ENCODE peak calls at places on chromosome 20, in seven cellular contexts. One of them, this sample, is unnamed.

GRCh38 chr20:54585222-54585621 is 109.8 kb downstream of the DOK5 start:
- DNase-seq in brain microvascular endothelial cell: no peak
- DNase-seq in IMR-90: no peak
- DNase-seq in transverse colon: no peak
- DNase-seq in stomach: no peak
- DNase-seq in neural progenitor cell: no peak
- DNase-seq in tibial artery: no peak
- DNase-seq in this sample: no peak

GRCh38 chr20:33584976-33585375 is 77.2 kb upstream of the C20orf144 start:
- DNase-seq in brain microvascular endothelial cell: no peak
- DNase-seq in IMR-90: no peak
- DNase-seq in transverse colon: no peak
- DNase-seq in stomach: no peak
- DNase-seq in neural progenitor cell: no peak
- DNase-seq in tibial artery: no peak
- DNase-seq in this sample: no peak

GRCh38 chr20:31652917-31653385 is 15.2 kb downstream of the COX4I2 start:
- DNase-seq in brain microvascular endothelial cell: no peak
- DNase-seq in IMR-90: peak; percentile 43
- DNase-seq in transverse colon: no peak
- DNase-seq in stomach: no peak
- DNase-seq in neural progenitor cell: no peak
- DNase-seq in tibial artery: no peak
- DNase-seq in this sample: no peak

GRCh38 chr20:60867589-60867988 is 384.5 kb upstream of the CDH4 start:
- DNase-seq in brain microvascular endothelial cell: no peak
- DNase-seq in IMR-90: no peak
- DNase-seq in transverse colon: no peak
- DNase-seq in stomach: no peak
- DNase-seq in neural progenitor cell: no peak
- DNase-seq in tibial artery: no peak
- DNase-seq in this sample: no peak

GRCh38 chr20:21100590-21101452 is 5.3 kb downstream of the LINC00237 start:
- DNase-seq in brain microvascular endothelial cell: no peak
- DNase-seq in IMR-90: peak; percentile 2
- DNase-seq in transverse colon: no peak
- DNase-seq in stomach: no peak
- DNase-seq in neural progenitor cell: peak; percentile 91
- DNase-seq in tibial artery: no peak
- DNase-seq in this sample: no peak

GRCh38 chr20:17654649-17655285 is 27.3 kb downstream of the RRBP1 start:
- DNase-seq in brain microvascular endothelial cell: peak; percentile 45
- DNase-seq in IMR-90: peak; percentile 52
- DNase-seq in transverse colon: peak; percentile 52
- DNase-seq in stomach: no peak
- DNase-seq in neural progenitor cell: peak; percentile 78
- DNase-seq in tibial artery: peak; percentile 73
- DNase-seq in this sample: no peak

GRCh38 chr20:4091332-4092135 is 76.2 kb upstream of the RNF24 start:
- DNase-seq in brain microvascular endothelial cell: peak; percentile 91
- DNase-seq in IMR-90: peak; percentile 96
- DNase-seq in transverse colon: peak; percentile 66
- DNase-seq in stomach: peak; percentile 69
- DNase-seq in neural progenitor cell: peak; percentile 77
- DNase-seq in tibial artery: no peak
- DNase-seq in this sample: peak; percentile 77

GRCh38 chr20:61371501-61372150 is 119.6 kb downstream of the CDH4 start:
- DNase-seq in brain microvascular endothelial cell: no peak
- DNase-seq in IMR-90: peak; percentile 5
- DNase-seq in transverse colon: no peak
- DNase-seq in stomach: no peak
- DNase-seq in neural progenitor cell: no peak
- DNase-seq in tibial artery: no peak
- DNase-seq in this sample: no peak

GRCh38 chr20:51790256-51790655 is 12.1 kb downstream of the SALL4 start:
- DNase-seq in brain microvascular endothelial cell: no peak
- DNase-seq in IMR-90: no peak
- DNase-seq in transverse colon: no peak
- DNase-seq in stomach: no peak
- DNase-seq in neural progenitor cell: no peak
- DNase-seq in tibial artery: no peak
- DNase-seq in this sample: no peak

GRCh38 chr20:12012241-12013222 is 94.8 kb downstream of the BTBD3 start:
- DNase-seq in brain microvascular endothelial cell: peak; percentile 61
- DNase-seq in IMR-90: peak; percentile 52
- DNase-seq in transverse colon: peak; percentile 35
- DNase-seq in stomach: peak; percentile 28
- DNase-seq in neural progenitor cell: peak; percentile 58
- DNase-seq in tibial artery: no peak
- DNase-seq in this sample: no peak

GRCh38 chr20:18377896-18378481 is 88.8 kb downstream of the DZANK1 start:
- DNase-seq in brain microvascular endothelial cell: no peak
- DNase-seq in IMR-90: no peak
- DNase-seq in transverse colon: no peak
- DNase-seq in stomach: no peak
- DNase-seq in neural progenitor cell: no peak
- DNase-seq in tibial artery: no peak
- DNase-seq in this sample: no peak

GRCh38 chr20:20215976-20216727 is 151.8 kb upstream of the INSM1 start:
- DNase-seq in brain microvascular endothelial cell: no peak
- DNase-seq in IMR-90: no peak
- DNase-seq in transverse colon: no peak
- DNase-seq in stomach: no peak
- DNase-seq in neural progenitor cell: no peak
- DNase-seq in tibial artery: no peak
- DNase-seq in this sample: no peak

GRCh38 chr20:34377072-34377847 is 14.2 kb downstream of the ITCH start:
- DNase-seq in brain microvascular endothelial cell: no peak
- DNase-seq in IMR-90: no peak
- DNase-seq in transverse colon: no peak
- DNase-seq in stomach: no peak
- DNase-seq in neural progenitor cell: no peak
- DNase-seq in tibial artery: no peak
- DNase-seq in this sample: no peak

GRCh38 chr20:14264869-14265268 is 72.5 kb downstream of the FLRT3 start:
- DNase-seq in brain microvascular endothelial cell: peak; percentile 0
- DNase-seq in IMR-90: peak; percentile 37
- DNase-seq in transverse colon: no peak
- DNase-seq in stomach: no peak
- DNase-seq in neural progenitor cell: no peak
- DNase-seq in tibial artery: no peak
- DNase-seq in this sample: no peak

GRCh38 chr20:5265339-5265985 is 51.3 kb downstream of the PROKR2 start:
- DNase-seq in brain microvascular endothelial cell: no peak
- DNase-seq in IMR-90: no peak
- DNase-seq in transverse colon: no peak
- DNase-seq in stomach: no peak
- DNase-seq in neural progenitor cell: no peak
- DNase-seq in tibial artery: no peak
- DNase-seq in this sample: no peak

GRCh38 chr20:39960522-39961420 is 728.3 kb downstream of the MAFB start:
- DNase-seq in brain microvascular endothelial cell: no peak
- DNase-seq in IMR-90: no peak
- DNase-seq in transverse colon: no peak
- DNase-seq in stomach: no peak
- DNase-seq in neural progenitor cell: no peak
- DNase-seq in tibial artery: no peak
- DNase-seq in this sample: no peak

GRCh38 chr20:41613321-41613720 is 4.9 kb downstream of the CHD6 start:
- DNase-seq in brain microvascular endothelial cell: no peak
- DNase-seq in IMR-90: no peak
- DNase-seq in transverse colon: no peak
- DNase-seq in stomach: no peak
- DNase-seq in neural progenitor cell: no peak
- DNase-seq in tibial artery: no peak
- DNase-seq in this sample: no peak

GRCh38 chr20:23159256-23159922 is 73.3 kb upstream of the CD93 start:
- DNase-seq in brain microvascular endothelial cell: no peak
- DNase-seq in IMR-90: no peak
- DNase-seq in transverse colon: no peak
- DNase-seq in stomach: peak; percentile 25
- DNase-seq in neural progenitor cell: no peak
- DNase-seq in tibial artery: no peak
- DNase-seq in this sample: no peak

DNA sequence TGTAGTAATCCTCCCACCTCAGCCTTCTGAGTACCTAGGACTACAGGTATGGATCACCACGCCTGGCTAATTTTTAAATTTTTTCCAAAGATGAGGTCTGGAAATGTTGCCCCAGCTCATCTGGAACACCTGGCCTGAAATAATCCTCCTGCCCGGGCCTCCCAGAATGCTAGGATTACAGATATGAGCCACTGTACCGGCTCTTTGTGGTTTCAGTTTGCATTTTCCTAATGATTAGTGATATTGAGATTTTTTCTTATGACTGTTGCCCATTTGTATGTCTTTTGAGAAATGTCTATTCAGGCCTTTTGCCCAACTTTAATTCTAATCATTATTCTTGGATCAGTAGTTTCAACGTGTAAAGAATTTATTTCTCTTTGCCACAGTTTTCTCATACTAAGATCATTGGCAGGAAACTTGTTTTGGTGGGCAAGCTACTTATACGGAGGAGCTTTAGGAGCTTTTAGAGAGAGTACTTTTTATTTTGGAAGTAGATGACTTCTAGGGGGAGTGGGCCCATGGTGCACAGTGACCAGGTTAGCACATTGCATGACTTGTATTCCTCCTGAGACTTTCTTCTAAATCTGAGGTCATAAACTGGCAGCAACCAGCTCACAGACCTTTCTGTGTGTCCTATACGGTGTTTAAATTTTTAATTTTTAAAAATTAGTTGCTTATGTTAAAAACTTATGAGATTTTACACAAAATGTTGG is 62.3 kb downstream of the STK4 start:
- DNase-seq in brain microvascular endothelial cell: no peak
- DNase-seq in IMR-90: no peak
- DNase-seq in transverse colon: no peak
- DNase-seq in stomach: no peak
- DNase-seq in neural progenitor cell: no peak
- DNase-seq in tibial artery: no peak
- DNase-seq in this sample: no peak
- H3K36me3 ChIP-seq in brain microvascular endothelial cell: peaks cover 4% of the 10 kb centered on the region
- H3K36me3 ChIP-seq in IMR-90: peaks cover 7% of the 10 kb centered on the region
- H3K36me3 ChIP-seq in transverse colon: peaks cover 16% of the 10 kb centered on the region
- H3K36me3 ChIP-seq in stomach: peaks cover 65% of the 10 kb centered on the region
- H3K36me3 ChIP-seq in neural progenitor cell: no peaks in the 10 kb centered on the region
- H3K36me3 ChIP-seq in tibial artery: peaks cover 18% of the 10 kb centered on the region
- H3K36me3 ChIP-seq in this sample: no peaks in the 10 kb centered on the region

DNA sequence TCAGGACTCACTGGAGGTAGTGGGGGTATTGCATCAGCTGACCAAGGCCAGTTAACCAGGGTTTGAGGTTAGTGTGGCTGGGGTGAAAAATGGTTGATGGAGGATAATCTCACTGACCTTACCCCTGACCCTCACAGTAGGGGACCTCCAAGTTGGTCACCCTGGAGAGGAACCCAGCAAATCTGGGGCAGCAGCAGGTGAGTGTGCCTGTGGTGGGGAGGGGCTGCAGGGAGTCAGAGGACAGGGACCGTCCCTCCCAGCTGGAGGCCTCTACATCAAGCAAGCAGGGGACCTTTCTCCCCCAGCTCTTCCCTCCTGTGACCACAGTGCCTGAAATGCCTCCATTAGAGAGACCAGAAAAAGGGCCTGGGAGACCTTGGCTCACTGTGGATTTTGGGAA is 49.1 kb upstream of the ZNF337 start:
- DNase-seq in brain microvascular endothelial cell: no peak
- DNase-seq in IMR-90: no peak
- DNase-seq in transverse colon: no peak
- DNase-seq in stomach: no peak
- DNase-seq in neural progenitor cell: no peak
- DNase-seq in tibial artery: no peak
- DNase-seq in this sample: no peak
- TF ChIP-seq CTCF in brain microvascular endothelial cell: no peak
- TF ChIP-seq CTCF in IMR-90: no peak
- TF ChIP-seq CTCF in transverse colon: no peak
- TF ChIP-seq CTCF in stomach: no peak
- TF ChIP-seq CTCF in neural progenitor cell: no peak
- TF ChIP-seq CTCF in tibial artery: no peak
- TF ChIP-seq CTCF in this sample: no peak

DNA sequence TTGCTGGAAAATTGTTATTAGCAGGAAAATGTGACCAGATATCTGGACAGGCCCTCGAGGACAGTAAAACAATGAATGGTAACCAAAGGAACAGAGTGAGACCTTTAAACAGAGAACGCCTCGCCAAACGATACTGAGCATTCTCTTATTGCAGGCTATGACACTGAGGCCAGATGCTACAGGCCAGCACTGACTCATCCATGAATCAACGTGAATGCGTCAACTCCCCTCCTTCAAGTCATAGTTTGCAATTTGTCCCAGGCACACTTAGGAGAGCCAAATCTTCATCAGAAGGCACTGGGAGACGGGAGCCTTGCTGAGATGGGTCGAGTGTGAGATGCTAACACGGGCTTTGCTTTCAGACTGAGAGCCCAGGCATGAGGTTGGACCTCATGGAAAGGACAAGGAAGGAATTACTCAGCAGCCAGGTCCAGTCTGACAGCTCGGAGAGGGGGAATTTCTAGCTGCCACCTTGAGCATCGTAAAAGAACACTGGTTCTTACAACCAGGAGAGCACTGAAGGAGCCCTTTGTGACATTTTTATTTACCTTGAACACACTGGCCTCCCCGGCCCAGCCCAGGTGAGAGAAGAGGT is 60.7 kb downstream of the BMP7 start:
- DNase-seq in brain microvascular endothelial cell: peak; percentile 47
- DNase-seq in IMR-90: peak; percentile 77
- DNase-seq in transverse colon: no peak
- DNase-seq in stomach: no peak
- DNase-seq in neural progenitor cell: no peak
- DNase-seq in tibial artery: no peak
- DNase-seq in this sample: no peak
- H3K36me3 ChIP-seq in brain microvascular endothelial cell: no peaks in the 10 kb centered on the region
- H3K36me3 ChIP-seq in IMR-90: no peaks in the 10 kb centered on the region
- H3K36me3 ChIP-seq in transverse colon: no peaks in the 10 kb centered on the region
- H3K36me3 ChIP-seq in stomach: no peaks in the 10 kb centered on the region
- H3K36me3 ChIP-seq in neural progenitor cell: no peaks in the 10 kb centered on the region
- H3K36me3 ChIP-seq in tibial artery: no peaks in the 10 kb centered on the region
- H3K36me3 ChIP-seq in this sample: no peaks in the 10 kb centered on the region

DNA sequence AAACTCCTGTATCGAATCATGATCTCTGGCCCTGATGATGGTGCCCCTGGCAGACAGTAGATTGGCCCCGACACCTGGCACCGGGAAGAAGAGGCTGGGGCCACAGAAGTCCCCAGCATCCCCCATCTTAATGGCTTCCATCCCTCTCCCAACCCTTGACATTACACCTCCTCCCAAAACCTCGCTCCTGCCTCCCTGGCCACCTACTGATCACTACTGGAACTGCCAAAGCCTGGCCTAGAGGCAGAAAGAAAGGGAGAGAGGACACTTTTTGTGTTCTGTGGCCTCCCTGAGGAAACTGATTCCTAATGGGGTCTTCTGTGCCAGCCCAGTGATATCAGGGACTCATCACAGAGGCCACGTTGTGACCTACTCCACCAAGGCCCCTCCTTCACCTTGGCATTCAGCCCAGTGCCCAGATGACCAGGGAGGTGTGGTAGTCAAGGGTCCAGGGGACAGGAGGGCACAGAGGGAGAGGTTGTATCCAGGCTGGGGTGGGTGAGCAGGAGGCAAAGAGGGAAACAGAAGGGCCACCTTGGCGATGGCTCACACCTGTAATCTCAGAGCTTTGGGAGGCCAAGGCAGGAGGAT is 6.1 kb downstream of the C20orf173 start:
- DNase-seq in brain microvascular endothelial cell: no peak
- DNase-seq in IMR-90: no peak
- DNase-seq in transverse colon: no peak
- DNase-seq in stomach: no peak
- DNase-seq in neural progenitor cell: peak; percentile 38
- DNase-seq in tibial artery: no peak
- DNase-seq in this sample: no peak
- TF ChIP-seq CTCF in brain microvascular endothelial cell: peak; percentile 80
- TF ChIP-seq CTCF in IMR-90: peak; percentile 25
- TF ChIP-seq CTCF in transverse colon: peak; percentile 30
- TF ChIP-seq CTCF in stomach: peak; percentile 46
- TF ChIP-seq CTCF in neural progenitor cell: peak; percentile 58
- TF ChIP-seq CTCF in tibial artery: peak; percentile 41
- TF ChIP-seq CTCF in this sample: no peak

This sample was measured in mucosa of descending colon.